ENCODE peak calls at places on chromosomes 1 and 21, in six cellular contexts. One of them, this sample, is unnamed.

GRCh38 chr1:108590436-108590835 is 30.5 kb downstream of the EEIG2 start:
- DNase-seq in cerebellar cortex: no peak
- DNase-seq in kidney glomerular epithelial cell: no peak
- DNase-seq in AG09309: no peak
- DNase-seq in CD4-positive, alpha-beta T cell: no peak
- DNase-seq in WERI-Rb-1: no peak
- DNase-seq in this sample: no peak

GRCh38 chr1:196027127-196027526 is 581.1 kb downstream of the KCNT2 start:
- DNase-seq in cerebellar cortex: no peak
- DNase-seq in kidney glomerular epithelial cell: no peak
- DNase-seq in AG09309: no peak
- DNase-seq in CD4-positive, alpha-beta T cell: no peak
- DNase-seq in WERI-Rb-1: no peak
- DNase-seq in this sample: no peak

GRCh38 chr1:81800741-81801031 is at the start of gene ADGRL2:
- DNase-seq in cerebellar cortex: no peak
- DNase-seq in kidney glomerular epithelial cell: no peak
- DNase-seq in AG09309: no peak
- DNase-seq in CD4-positive, alpha-beta T cell: no peak
- DNase-seq in WERI-Rb-1: no peak
- DNase-seq in this sample: no peak

GRCh38 chr1:74463301-74463988 is 49.0 kb downstream of the LRRC53 start:
- DNase-seq in cerebellar cortex: no peak
- DNase-seq in kidney glomerular epithelial cell: no peak
- DNase-seq in AG09309: peak
- DNase-seq in CD4-positive, alpha-beta T cell: no peak
- DNase-seq in WERI-Rb-1: no peak
- DNase-seq in this sample: no peak

GRCh38 chr1:204443871-204444581 is 32.4 kb upstream of the PPP1R15B start:
- DNase-seq in cerebellar cortex: no peak
- DNase-seq in kidney glomerular epithelial cell: peak
- DNase-seq in AG09309: no peak
- DNase-seq in CD4-positive, alpha-beta T cell: no peak
- DNase-seq in WERI-Rb-1: no peak
- DNase-seq in this sample: no peak

GRCh38 chr1:153688736-153689328 is 10.3 kb downstream of the NPR1 start:
- DNase-seq in cerebellar cortex: no peak
- DNase-seq in kidney glomerular epithelial cell: no peak
- DNase-seq in AG09309: no peak
- DNase-seq in CD4-positive, alpha-beta T cell: no peak
- DNase-seq in WERI-Rb-1: no peak
- DNase-seq in this sample: no peak

GRCh38 chr1:218957971-218958370 is 215.7 kb upstream of the LYPLAL1 start:
- DNase-seq in cerebellar cortex: no peak
- DNase-seq in kidney glomerular epithelial cell: no peak
- DNase-seq in AG09309: no peak
- DNase-seq in CD4-positive, alpha-beta T cell: no peak
- DNase-seq in WERI-Rb-1: no peak
- DNase-seq in this sample: no peak

GRCh38 chr1:114150016-114150415 is 3.7 kb downstream of the SYT6 start:
- DNase-seq in cerebellar cortex: no peak
- DNase-seq in kidney glomerular epithelial cell: no peak
- DNase-seq in AG09309: no peak
- DNase-seq in CD4-positive, alpha-beta T cell: no peak
- DNase-seq in WERI-Rb-1: no peak
- DNase-seq in this sample: no peak

GRCh38 chr1:16243408-16243690 is 6.4 kb upstream of the CPLANE2 start:
- DNase-seq in cerebellar cortex: no peak
- DNase-seq in kidney glomerular epithelial cell: no peak
- DNase-seq in AG09309: no peak
- DNase-seq in CD4-positive, alpha-beta T cell: no peak
- DNase-seq in WERI-Rb-1: no peak
- DNase-seq in this sample: no peak

GRCh38 chr1:206797534-206798383 is 25.5 kb upstream of the IL10 start:
- DNase-seq in cerebellar cortex: no peak
- DNase-seq in kidney glomerular epithelial cell: no peak
- DNase-seq in AG09309: no peak
- DNase-seq in CD4-positive, alpha-beta T cell: no peak
- DNase-seq in WERI-Rb-1: peak
- DNase-seq in this sample: no peak

GRCh38 chr1:32818804-32819541 is 1.5 kb downstream of the S100PBP start:
- DNase-seq in cerebellar cortex: peak
- DNase-seq in kidney glomerular epithelial cell: no peak
- DNase-seq in AG09309: no peak
- DNase-seq in CD4-positive, alpha-beta T cell: no peak
- DNase-seq in WERI-Rb-1: no peak
- DNase-seq in this sample: no peak

GRCh38 chr1:218463194-218464156 is 118.3 kb downstream of the TGFB2 start:
- DNase-seq in cerebellar cortex: no peak
- DNase-seq in kidney glomerular epithelial cell: no peak
- DNase-seq in AG09309: no peak
- DNase-seq in CD4-positive, alpha-beta T cell: no peak
- DNase-seq in WERI-Rb-1: no peak
- DNase-seq in this sample: no peak

GRCh38 chr1:9438431-9439073 is 100.7 kb upstream of the SLC25A33 start:
- DNase-seq in cerebellar cortex: no peak
- DNase-seq in kidney glomerular epithelial cell: peak
- DNase-seq in AG09309: peak
- DNase-seq in CD4-positive, alpha-beta T cell: no peak
- DNase-seq in WERI-Rb-1: no peak
- DNase-seq in this sample: no peak

GRCh38 chr1:213606252-213606820 is 381.4 kb upstream of the PROX1 start:
- DNase-seq in cerebellar cortex: peak
- DNase-seq in kidney glomerular epithelial cell: no peak
- DNase-seq in AG09309: no peak
- DNase-seq in CD4-positive, alpha-beta T cell: no peak
- DNase-seq in WERI-Rb-1: no peak
- DNase-seq in this sample: no peak

GRCh38 chr1:29688477-29689365 is 452.4 kb downstream of the PTPRU start:
- DNase-seq in cerebellar cortex: no peak
- DNase-seq in kidney glomerular epithelial cell: peak
- DNase-seq in AG09309: no peak
- DNase-seq in CD4-positive, alpha-beta T cell: no peak
- DNase-seq in WERI-Rb-1: no peak
- DNase-seq in this sample: no peak

GRCh38 chr1:107276247-107276646 is 135.4 kb downstream of the NTNG1 start:
- DNase-seq in cerebellar cortex: no peak
- DNase-seq in kidney glomerular epithelial cell: no peak
- DNase-seq in AG09309: no peak
- DNase-seq in CD4-positive, alpha-beta T cell: no peak
- DNase-seq in WERI-Rb-1: no peak
- DNase-seq in this sample: no peak

GRCh38 chr21:37030864-37031263 is 24.4 kb downstream of the RIPPLY3 start:
- DNase-seq in cerebellar cortex: no peak
- DNase-seq in kidney glomerular epithelial cell: no peak
- DNase-seq in AG09309: no peak
- DNase-seq in CD4-positive, alpha-beta T cell: no peak
- DNase-seq in WERI-Rb-1: no peak
- DNase-seq in this sample: no peak

GRCh38 chr1:246592695-246593094 is 26.4 kb downstream of the CNST start:
- DNase-seq in cerebellar cortex: no peak
- DNase-seq in kidney glomerular epithelial cell: no peak
- DNase-seq in AG09309: peak
- DNase-seq in CD4-positive, alpha-beta T cell: no peak
- DNase-seq in WERI-Rb-1: no peak
- DNase-seq in this sample: no peak

GRCh38 chr1:151989131-151989868 is 4.4 kb downstream of the S100A10 start:
- DNase-seq in cerebellar cortex: no peak
- DNase-seq in kidney glomerular epithelial cell: peak
- DNase-seq in AG09309: no peak
- DNase-seq in CD4-positive, alpha-beta T cell: no peak
- DNase-seq in WERI-Rb-1: no peak
- DNase-seq in this sample: no peak

GRCh38 chr1:27598902-27599528 is 4.9 kb downstream of the AHDC1 start:
- DNase-seq in cerebellar cortex: no peak
- DNase-seq in kidney glomerular epithelial cell: peak
- DNase-seq in AG09309: no peak
- DNase-seq in CD4-positive, alpha-beta T cell: no peak
- DNase-seq in WERI-Rb-1: peak
- DNase-seq in this sample: no peak

GRCh38 chr1:199129247-199129646 is 490.4 kb downstream of the PTPRC start:
- DNase-seq in cerebellar cortex: no peak
- DNase-seq in kidney glomerular epithelial cell: peak
- DNase-seq in AG09309: no peak
- DNase-seq in CD4-positive, alpha-beta T cell: no peak
- DNase-seq in WERI-Rb-1: no peak
- DNase-seq in this sample: no peak

GRCh38 chr1:152110365-152110859 is 4.8 kb downstream of the TCHH start:
- DNase-seq in cerebellar cortex: peak
- DNase-seq in kidney glomerular epithelial cell: peak
- DNase-seq in AG09309: peak
- DNase-seq in CD4-positive, alpha-beta T cell: no peak
- DNase-seq in WERI-Rb-1: peak
- DNase-seq in this sample: no peak

GRCh38 chr1:203926025-203926540 is 64.7 kb downstream of the SNRPE start:
- DNase-seq in cerebellar cortex: no peak
- DNase-seq in kidney glomerular epithelial cell: no peak
- DNase-seq in AG09309: peak
- DNase-seq in CD4-positive, alpha-beta T cell: no peak
- DNase-seq in WERI-Rb-1: no peak
- DNase-seq in this sample: no peak

GRCh38 chr1:212529211-212529731 is 79.3 kb upstream of the ATF3 start:
- DNase-seq in cerebellar cortex: no peak
- DNase-seq in kidney glomerular epithelial cell: no peak
- DNase-seq in AG09309: peak
- DNase-seq in CD4-positive, alpha-beta T cell: no peak
- DNase-seq in WERI-Rb-1: peak
- DNase-seq in this sample: no peak

GRCh38 chr21:36207577-36208320 is 51.1 kb downstream of the DOP1B start:
- DNase-seq in cerebellar cortex: no peak
- DNase-seq in kidney glomerular epithelial cell: peak
- DNase-seq in AG09309: no peak
- DNase-seq in CD4-positive, alpha-beta T cell: no peak
- DNase-seq in WERI-Rb-1: no peak
- DNase-seq in this sample: no peak

GRCh38 chr1:28087614-28088167 is 719 bp downstream of the EYA3 start:
- DNase-seq in cerebellar cortex: no peak
- DNase-seq in kidney glomerular epithelial cell: no peak
- DNase-seq in AG09309: no peak
- DNase-seq in CD4-positive, alpha-beta T cell: no peak
- DNase-seq in WERI-Rb-1: peak
- DNase-seq in this sample: no peak

GRCh38 chr1:52142220-52143153 is 598 bp downstream of the ZFYVE9 start:
- DNase-seq in cerebellar cortex: peak
- DNase-seq in kidney glomerular epithelial cell: peak
- DNase-seq in AG09309: no peak
- DNase-seq in CD4-positive, alpha-beta T cell: peak
- DNase-seq in WERI-Rb-1: peak
- DNase-seq in this sample: no peak

GRCh38 chr1:24970399-24970753 is 40.3 kb upstream of the RUNX3 start:
- DNase-seq in cerebellar cortex: peak
- DNase-seq in kidney glomerular epithelial cell: no peak
- DNase-seq in AG09309: no peak
- DNase-seq in CD4-positive, alpha-beta T cell: no peak
- DNase-seq in WERI-Rb-1: peak
- DNase-seq in this sample: no peak

GRCh38 chr1:212680691-212681090 is 18.9 kb downstream of the BATF3 start:
- DNase-seq in cerebellar cortex: no peak
- DNase-seq in kidney glomerular epithelial cell: no peak
- DNase-seq in AG09309: no peak
- DNase-seq in CD4-positive, alpha-beta T cell: no peak
- DNase-seq in WERI-Rb-1: no peak
- DNase-seq in this sample: no peak

GRCh38 chr1:10471411-10472219 is 714 bp downstream of the DFFA start:
- DNase-seq in cerebellar cortex: no peak
- DNase-seq in kidney glomerular epithelial cell: peak
- DNase-seq in AG09309: no peak
- DNase-seq in CD4-positive, alpha-beta T cell: no peak
- DNase-seq in WERI-Rb-1: no peak
- DNase-seq in this sample: no peak

GRCh38 chr1:161890574-161890973 is 124.5 kb downstream of the ATF6 start:
- DNase-seq in cerebellar cortex: no peak
- DNase-seq in kidney glomerular epithelial cell: no peak
- DNase-seq in AG09309: no peak
- DNase-seq in CD4-positive, alpha-beta T cell: no peak
- DNase-seq in WERI-Rb-1: no peak
- DNase-seq in this sample: no peak

GRCh38 chr1:168032048-168032447 is 95.2 kb upstream of the MPC2 start:
- DNase-seq in cerebellar cortex: no peak
- DNase-seq in kidney glomerular epithelial cell: no peak
- DNase-seq in AG09309: no peak
- DNase-seq in CD4-positive, alpha-beta T cell: no peak
- DNase-seq in WERI-Rb-1: no peak
- DNase-seq in this sample: no peak

GRCh38 chr1:187212377-187212776 is 383.6 kb downstream of the PLA2G4A start:
- DNase-seq in cerebellar cortex: no peak
- DNase-seq in kidney glomerular epithelial cell: no peak
- DNase-seq in AG09309: no peak
- DNase-seq in CD4-positive, alpha-beta T cell: no peak
- DNase-seq in WERI-Rb-1: no peak
- DNase-seq in this sample: no peak

GRCh38 chr1:116694524-116694923 is 27.0 kb upstream of the IGSF3 start:
- DNase-seq in cerebellar cortex: no peak
- DNase-seq in kidney glomerular epithelial cell: no peak
- DNase-seq in AG09309: no peak
- DNase-seq in CD4-positive, alpha-beta T cell: no peak
- DNase-seq in WERI-Rb-1: no peak
- DNase-seq in this sample: no peak

GRCh38 chr1:93905734-93906133 is 3.5 kb downstream of the GCLM start:
- DNase-seq in cerebellar cortex: no peak
- DNase-seq in kidney glomerular epithelial cell: peak
- DNase-seq in AG09309: no peak
- DNase-seq in CD4-positive, alpha-beta T cell: no peak
- DNase-seq in WERI-Rb-1: no peak
- DNase-seq in this sample: no peak

GRCh38 chr1:240217398-240217797 is 125.7 kb downstream of the FMN2 start:
- DNase-seq in cerebellar cortex: no peak
- DNase-seq in kidney glomerular epithelial cell: no peak
- DNase-seq in AG09309: no peak
- DNase-seq in CD4-positive, alpha-beta T cell: no peak
- DNase-seq in WERI-Rb-1: no peak
- DNase-seq in this sample: no peak

GRCh38 chr1:2199042-2199810 is 4.7 kb upstream of the FAAP20 start:
- DNase-seq in cerebellar cortex: no peak
- DNase-seq in kidney glomerular epithelial cell: peak
- DNase-seq in AG09309: peak
- DNase-seq in CD4-positive, alpha-beta T cell: peak
- DNase-seq in WERI-Rb-1: peak
- DNase-seq in this sample: peak

GRCh38 chr1:218425647-218426342 is 80.7 kb downstream of the TGFB2 start:
- DNase-seq in cerebellar cortex: no peak
- DNase-seq in kidney glomerular epithelial cell: no peak
- DNase-seq in AG09309: peak
- DNase-seq in CD4-positive, alpha-beta T cell: no peak
- DNase-seq in WERI-Rb-1: no peak
- DNase-seq in this sample: no peak

GRCh38 chr21:42617476-42617875 is 35.9 kb upstream of the PDE9A start:
- DNase-seq in cerebellar cortex: no peak
- DNase-seq in kidney glomerular epithelial cell: no peak
- DNase-seq in AG09309: no peak
- DNase-seq in CD4-positive, alpha-beta T cell: no peak
- DNase-seq in WERI-Rb-1: no peak
- DNase-seq in this sample: no peak